ENCODE peak calls at places on chromosomes 13 and 19, in five cellular contexts. One of them, this sample, is unnamed.

GRCh38 chr19:45206328-45206727 is 27.7 kb downstream of the BLOC1S3 start:
- DNase-seq in Calu3: no peak
- DNase-seq in left ventricle myocardium inferior: no peak
- DNase-seq in stimulated activated CD4-positive, alpha-beta T cell treated with anti-CD3 and anti-CD28 coated beads, Interleukin-2, amount 100 ng/mL, for 48 hours: no peak
- DNase-seq in iris pigment epithelial cell: no peak
- DNase-seq in this sample: no peak

GRCh38 chr13:49560270-49561063 is 24.9 kb downstream of the RCBTB1 start:
- DNase-seq in iris pigment epithelial cell: peak
- DNase-seq in left ventricle myocardium inferior: no peak
- DNase-seq in Calu3: peak
- DNase-seq in stimulated activated CD4-positive, alpha-beta T cell treated with anti-CD3 and anti-CD28 coated beads, Interleukin-2, amount 100 ng/mL, for 48 hours: no peak
- DNase-seq in this sample: no peak

GRCh38 chr13:35475131-35475959 is 1.1 kb downstream of the MAB21L1 start:
- DNase-seq in stimulated activated CD4-positive, alpha-beta T cell treated with anti-CD3 and anti-CD28 coated beads, Interleukin-2, amount 100 ng/mL, for 48 hours: no peak
- DNase-seq in left ventricle myocardium inferior: no peak
- DNase-seq in Calu3: no peak
- DNase-seq in iris pigment epithelial cell: peak
- DNase-seq in this sample: no peak

GRCh38 chr13:31982540-31982939 is 49.0 kb upstream of the FRY start:
- DNase-seq in left ventricle myocardium inferior: peak
- DNase-seq in iris pigment epithelial cell: peak
- DNase-seq in Calu3: peak
- DNase-seq in stimulated activated CD4-positive, alpha-beta T cell treated with anti-CD3 and anti-CD28 coated beads, Interleukin-2, amount 100 ng/mL, for 48 hours: no peak
- DNase-seq in this sample: no peak

GRCh38 chr13:93086329-93086728 is 140.3 kb upstream of the GPC6 start:
- DNase-seq in Calu3: no peak
- DNase-seq in stimulated activated CD4-positive, alpha-beta T cell treated with anti-CD3 and anti-CD28 coated beads, Interleukin-2, amount 100 ng/mL, for 48 hours: no peak
- DNase-seq in left ventricle myocardium inferior: no peak
- DNase-seq in iris pigment epithelial cell: no peak
- DNase-seq in this sample: no peak

GRCh38 chr13:19836472-19836871 is 27.0 kb downstream of the ZMYM5 start:
- DNase-seq in left ventricle myocardium inferior: no peak
- DNase-seq in stimulated activated CD4-positive, alpha-beta T cell treated with anti-CD3 and anti-CD28 coated beads, Interleukin-2, amount 100 ng/mL, for 48 hours: no peak
- DNase-seq in Calu3: no peak
- DNase-seq in iris pigment epithelial cell: peak
- DNase-seq in this sample: no peak

GRCh38 chr19:18340237-18340989 is at the start of gene PGPEP1:
- DNase-seq in iris pigment epithelial cell: no peak
- DNase-seq in stimulated activated CD4-positive, alpha-beta T cell treated with anti-CD3 and anti-CD28 coated beads, Interleukin-2, amount 100 ng/mL, for 48 hours: peak
- DNase-seq in left ventricle myocardium inferior: peak
- DNase-seq in Calu3: peak
- DNase-seq in this sample: peak

GRCh38 chr13:31192306-31192705 is 7.5 kb upstream of the B3GLCT start:
- DNase-seq in left ventricle myocardium inferior: no peak
- DNase-seq in stimulated activated CD4-positive, alpha-beta T cell treated with anti-CD3 and anti-CD28 coated beads, Interleukin-2, amount 100 ng/mL, for 48 hours: no peak
- DNase-seq in iris pigment epithelial cell: no peak
- DNase-seq in Calu3: no peak
- DNase-seq in this sample: no peak

GRCh38 chr19:55346725-55347441 is 7.2 kb downstream of the KMT5C start:
- DNase-seq in left ventricle myocardium inferior: no peak
- DNase-seq in iris pigment epithelial cell: no peak
- DNase-seq in stimulated activated CD4-positive, alpha-beta T cell treated with anti-CD3 and anti-CD28 coated beads, Interleukin-2, amount 100 ng/mL, for 48 hours: no peak
- DNase-seq in Calu3: no peak
- DNase-seq in this sample: no peak

GRCh38 chr19:33444238-33444992 is 70.9 kb downstream of the CEBPG start:
- DNase-seq in iris pigment epithelial cell: no peak
- DNase-seq in left ventricle myocardium inferior: peak
- DNase-seq in Calu3: no peak
- DNase-seq in stimulated activated CD4-positive, alpha-beta T cell treated with anti-CD3 and anti-CD28 coated beads, Interleukin-2, amount 100 ng/mL, for 48 hours: no peak
- DNase-seq in this sample: peak

GRCh38 chr19:19342086-19343015 is 21.7 kb downstream of the MAU2 start:
- DNase-seq in left ventricle myocardium inferior: peak
- DNase-seq in iris pigment epithelial cell: peak
- DNase-seq in stimulated activated CD4-positive, alpha-beta T cell treated with anti-CD3 and anti-CD28 coated beads, Interleukin-2, amount 100 ng/mL, for 48 hours: no peak
- DNase-seq in Calu3: peak
- DNase-seq in this sample: no peak

GRCh38 chr13:112768795-112769411 is 79.1 kb downstream of the ATP11A start:
- DNase-seq in Calu3: no peak
- DNase-seq in left ventricle myocardium inferior: peak
- DNase-seq in stimulated activated CD4-positive, alpha-beta T cell treated with anti-CD3 and anti-CD28 coated beads, Interleukin-2, amount 100 ng/mL, for 48 hours: no peak
- DNase-seq in iris pigment epithelial cell: no peak
- DNase-seq in this sample: peak

GRCh38 chr19:49793561-49793840 is 19.6 kb downstream of the FUZ start:
- DNase-seq in left ventricle myocardium inferior: no peak
- DNase-seq in stimulated activated CD4-positive, alpha-beta T cell treated with anti-CD3 and anti-CD28 coated beads, Interleukin-2, amount 100 ng/mL, for 48 hours: no peak
- DNase-seq in Calu3: no peak
- DNase-seq in iris pigment epithelial cell: no peak
- DNase-seq in this sample: no peak

GRCh38 chr19:37845932-37846331 is 60.5 kb downstream of the WDR87 start:
- DNase-seq in left ventricle myocardium inferior: no peak
- DNase-seq in iris pigment epithelial cell: peak
- DNase-seq in stimulated activated CD4-positive, alpha-beta T cell treated with anti-CD3 and anti-CD28 coated beads, Interleukin-2, amount 100 ng/mL, for 48 hours: no peak
- DNase-seq in Calu3: no peak
- DNase-seq in this sample: no peak

GRCh38 chr19:15014579-15014978 is 34.7 kb upstream of the CASP14 start:
- DNase-seq in Calu3: no peak
- DNase-seq in left ventricle myocardium inferior: no peak
- DNase-seq in iris pigment epithelial cell: no peak
- DNase-seq in stimulated activated CD4-positive, alpha-beta T cell treated with anti-CD3 and anti-CD28 coated beads, Interleukin-2, amount 100 ng/mL, for 48 hours: no peak
- DNase-seq in this sample: no peak

GRCh38 chr13:40910324-40911050 is 108.6 kb downstream of the ELF1 start:
- DNase-seq in stimulated activated CD4-positive, alpha-beta T cell treated with anti-CD3 and anti-CD28 coated beads, Interleukin-2, amount 100 ng/mL, for 48 hours: no peak
- DNase-seq in Calu3: no peak
- DNase-seq in left ventricle myocardium inferior: no peak
- DNase-seq in iris pigment epithelial cell: peak
- DNase-seq in this sample: no peak

GRCh38 chr19:40689339-40690049 is 957 bp downstream of the NUMBL start:
- DNase-seq in Calu3: no peak
- DNase-seq in iris pigment epithelial cell: no peak
- DNase-seq in left ventricle myocardium inferior: peak
- DNase-seq in stimulated activated CD4-positive, alpha-beta T cell treated with anti-CD3 and anti-CD28 coated beads, Interleukin-2, amount 100 ng/mL, for 48 hours: no peak
- DNase-seq in this sample: peak

GRCh38 chr13:106566682-106567420 is 1.1 kb downstream of the ARGLU1 start:
- DNase-seq in Calu3: peak
- DNase-seq in stimulated activated CD4-positive, alpha-beta T cell treated with anti-CD3 and anti-CD28 coated beads, Interleukin-2, amount 100 ng/mL, for 48 hours: peak
- DNase-seq in left ventricle myocardium inferior: peak
- DNase-seq in iris pigment epithelial cell: peak
- DNase-seq in this sample: no peak

GRCh38 chr19:32362318-32362691 is 16.9 kb downstream of the ZNF507 start:
- DNase-seq in iris pigment epithelial cell: no peak
- DNase-seq in left ventricle myocardium inferior: no peak
- DNase-seq in Calu3: no peak
- DNase-seq in stimulated activated CD4-positive, alpha-beta T cell treated with anti-CD3 and anti-CD28 coated beads, Interleukin-2, amount 100 ng/mL, for 48 hours: no peak
- DNase-seq in this sample: no peak

GRCh38 chr13:100608906-100609305 is 20.3 kb upstream of the GGACT start:
- DNase-seq in left ventricle myocardium inferior: no peak
- DNase-seq in Calu3: no peak
- DNase-seq in iris pigment epithelial cell: peak
- DNase-seq in stimulated activated CD4-positive, alpha-beta T cell treated with anti-CD3 and anti-CD28 coated beads, Interleukin-2, amount 100 ng/mL, for 48 hours: no peak
- DNase-seq in this sample: no peak

GRCh38 chr19:50719566-50719965 is at the start of gene SHANK1:
- DNase-seq in stimulated activated CD4-positive, alpha-beta T cell treated with anti-CD3 and anti-CD28 coated beads, Interleukin-2, amount 100 ng/mL, for 48 hours: no peak
- DNase-seq in Calu3: no peak
- DNase-seq in left ventricle myocardium inferior: no peak
- DNase-seq in iris pigment epithelial cell: no peak
- DNase-seq in this sample: no peak

GRCh38 chr19:13154241-13154778 is 4.1 kb downstream of the IER2 start:
- DNase-seq in stimulated activated CD4-positive, alpha-beta T cell treated with anti-CD3 and anti-CD28 coated beads, Interleukin-2, amount 100 ng/mL, for 48 hours: peak
- DNase-seq in iris pigment epithelial cell: peak
- DNase-seq in left ventricle myocardium inferior: peak
- DNase-seq in Calu3: no peak
- DNase-seq in this sample: peak

GRCh38 chr13:96925466-96925865 is 68.8 kb downstream of the OXGR1 start:
- DNase-seq in left ventricle myocardium inferior: no peak
- DNase-seq in stimulated activated CD4-positive, alpha-beta T cell treated with anti-CD3 and anti-CD28 coated beads, Interleukin-2, amount 100 ng/mL, for 48 hours: no peak
- DNase-seq in iris pigment epithelial cell: no peak
- DNase-seq in Calu3: no peak
- DNase-seq in this sample: no peak

GRCh38 chr19:651114-651818 is 11.6 kb downstream of the FGF22 start:
- DNase-seq in stimulated activated CD4-positive, alpha-beta T cell treated with anti-CD3 and anti-CD28 coated beads, Interleukin-2, amount 100 ng/mL, for 48 hours: no peak
- DNase-seq in Calu3: no peak
- DNase-seq in left ventricle myocardium inferior: no peak
- DNase-seq in iris pigment epithelial cell: no peak
- DNase-seq in this sample: no peak

GRCh38 chr19:58570770-58571574 is 2.2 kb downstream of the MZF1 start:
- DNase-seq in left ventricle myocardium inferior: peak
- DNase-seq in iris pigment epithelial cell: no peak
- DNase-seq in Calu3: no peak
- DNase-seq in stimulated activated CD4-positive, alpha-beta T cell treated with anti-CD3 and anti-CD28 coated beads, Interleukin-2, amount 100 ng/mL, for 48 hours: no peak
- DNase-seq in this sample: peak

GRCh38 chr19:19591133-19591825 is 27.2 kb downstream of the PBX4 start:
- DNase-seq in Calu3: peak
- DNase-seq in stimulated activated CD4-positive, alpha-beta T cell treated with anti-CD3 and anti-CD28 coated beads, Interleukin-2, amount 100 ng/mL, for 48 hours: peak
- DNase-seq in iris pigment epithelial cell: peak
- DNase-seq in left ventricle myocardium inferior: no peak
- DNase-seq in this sample: peak

GRCh38 chr19:2051771-2052704 is 994 bp upstream of the MKNK2 start:
- DNase-seq in left ventricle myocardium inferior: peak
- DNase-seq in iris pigment epithelial cell: no peak
- DNase-seq in stimulated activated CD4-positive, alpha-beta T cell treated with anti-CD3 and anti-CD28 coated beads, Interleukin-2, amount 100 ng/mL, for 48 hours: no peak
- DNase-seq in Calu3: no peak
- DNase-seq in this sample: peak

GRCh38 chr13:107827840-107828549 is 387.3 kb downstream of the LIG4 start:
- DNase-seq in left ventricle myocardium inferior: no peak
- DNase-seq in stimulated activated CD4-positive, alpha-beta T cell treated with anti-CD3 and anti-CD28 coated beads, Interleukin-2, amount 100 ng/mL, for 48 hours: no peak
- DNase-seq in iris pigment epithelial cell: no peak
- DNase-seq in Calu3: no peak
- DNase-seq in this sample: no peak

GRCh38 chr13:45456196-45456972 is 8.4 kb upstream of the COG3 start:
- DNase-seq in stimulated activated CD4-positive, alpha-beta T cell treated with anti-CD3 and anti-CD28 coated beads, Interleukin-2, amount 100 ng/mL, for 48 hours: no peak
- DNase-seq in left ventricle myocardium inferior: no peak
- DNase-seq in iris pigment epithelial cell: peak
- DNase-seq in Calu3: no peak
- DNase-seq in this sample: no peak

GRCh38 chr13:31436478-31436877 is 236.7 kb downstream of the B3GLCT start:
- DNase-seq in Calu3: no peak
- DNase-seq in iris pigment epithelial cell: no peak
- DNase-seq in left ventricle myocardium inferior: no peak
- DNase-seq in stimulated activated CD4-positive, alpha-beta T cell treated with anti-CD3 and anti-CD28 coated beads, Interleukin-2, amount 100 ng/mL, for 48 hours: no peak
- DNase-seq in this sample: no peak

This sample was measured in activated T-cell treated with anti-CD3 and anti-CD28 coated beads, Interleukin-2, amount 50 U/mL, for 1 hour.